ENCODE peak calls at places on chromosomes 5 and 9, in ten cellular contexts. One of them, this sample, is unnamed.

GRCh38 chr9:120921751-120922181 is 4.8 kb downstream of the TRAF1 start:
- DNase-seq in HEK293T: no peak
- DNase-seq in effector memory CD8-positive, alpha-beta T cell: no peak
- DNase-seq in NCI-H345: no peak
- DNase-seq in Caco-2: no peak
- DNase-seq in left lobe of liver: no peak
- DNase-seq in activated naive CD4-positive, alpha-beta T cell treated with anti-CD3 and anti-CD28 coated beads, Interleukin-2, amount 50 U/mL, for 16 hours: no peak
- DNase-seq in IMR-90: no peak
- DNase-seq in uterus: no peak
- DNase-seq in T-helper 1 cell: no peak
- DNase-seq in this sample: no peak

GRCh38 chr9:86668488-86668887 is 278.8 kb downstream of the GAS1 start:
- DNase-seq in HEK293T: no peak
- DNase-seq in effector memory CD8-positive, alpha-beta T cell: no peak
- DNase-seq in NCI-H345: no peak
- DNase-seq in Caco-2: no peak
- DNase-seq in left lobe of liver: no peak
- DNase-seq in activated naive CD4-positive, alpha-beta T cell treated with anti-CD3 and anti-CD28 coated beads, Interleukin-2, amount 50 U/mL, for 16 hours: no peak
- DNase-seq in IMR-90: peak; percentile 62
- DNase-seq in uterus: no peak
- DNase-seq in T-helper 1 cell: no peak
- DNase-seq in this sample: no peak

GRCh38 chr9:13144176-13144820 is 135.2 kb downstream of the MPDZ start:
- DNase-seq in HEK293T: no peak
- DNase-seq in effector memory CD8-positive, alpha-beta T cell: no peak
- DNase-seq in NCI-H345: no peak
- DNase-seq in Caco-2: no peak
- DNase-seq in left lobe of liver: no peak
- DNase-seq in activated naive CD4-positive, alpha-beta T cell treated with anti-CD3 and anti-CD28 coated beads, Interleukin-2, amount 50 U/mL, for 16 hours: no peak
- DNase-seq in IMR-90: no peak
- DNase-seq in uterus: no peak
- DNase-seq in T-helper 1 cell: no peak
- DNase-seq in this sample: no peak

GRCh38 chr5:95892784-95893354 is 68.8 kb downstream of the ELL2 start:
- DNase-seq in HEK293T: peak; percentile 44
- DNase-seq in effector memory CD8-positive, alpha-beta T cell: no peak
- DNase-seq in NCI-H345: no peak
- DNase-seq in Caco-2: peak; percentile 65
- DNase-seq in left lobe of liver: no peak
- DNase-seq in activated naive CD4-positive, alpha-beta T cell treated with anti-CD3 and anti-CD28 coated beads, Interleukin-2, amount 50 U/mL, for 16 hours: peak; percentile 26
- DNase-seq in IMR-90: no peak
- DNase-seq in uterus: no peak
- DNase-seq in T-helper 1 cell: no peak
- DNase-seq in this sample: no peak

GRCh38 chr9:128823362-128823902 is 5.1 kb downstream of the ENDOG start:
- DNase-seq in HEK293T: no peak
- DNase-seq in effector memory CD8-positive, alpha-beta T cell: no peak
- DNase-seq in NCI-H345: no peak
- DNase-seq in Caco-2: no peak
- DNase-seq in left lobe of liver: peak; percentile 61
- DNase-seq in activated naive CD4-positive, alpha-beta T cell treated with anti-CD3 and anti-CD28 coated beads, Interleukin-2, amount 50 U/mL, for 16 hours: no peak
- DNase-seq in IMR-90: no peak
- DNase-seq in uterus: no peak
- DNase-seq in T-helper 1 cell: no peak
- DNase-seq in this sample: no peak

GRCh38 chr5:178081571-178082244 is 31.6 kb upstream of the N4BP3 start:
- DNase-seq in HEK293T: no peak
- DNase-seq in effector memory CD8-positive, alpha-beta T cell: no peak
- DNase-seq in NCI-H345: no peak
- DNase-seq in Caco-2: no peak
- DNase-seq in left lobe of liver: no peak
- DNase-seq in activated naive CD4-positive, alpha-beta T cell treated with anti-CD3 and anti-CD28 coated beads, Interleukin-2, amount 50 U/mL, for 16 hours: no peak
- DNase-seq in IMR-90: no peak
- DNase-seq in uterus: no peak
- DNase-seq in T-helper 1 cell: no peak
- DNase-seq in this sample: no peak

GRCh38 chr5:133396187-133396621 is 216.1 kb downstream of the FSTL4 start:
- DNase-seq in HEK293T: no peak
- DNase-seq in effector memory CD8-positive, alpha-beta T cell: no peak
- DNase-seq in NCI-H345: no peak
- DNase-seq in Caco-2: no peak
- DNase-seq in left lobe of liver: peak; percentile 28
- DNase-seq in activated naive CD4-positive, alpha-beta T cell treated with anti-CD3 and anti-CD28 coated beads, Interleukin-2, amount 50 U/mL, for 16 hours: no peak
- DNase-seq in IMR-90: no peak
- DNase-seq in uterus: no peak
- DNase-seq in T-helper 1 cell: no peak
- DNase-seq in this sample: no peak

GRCh38 chr9:121945281-121945680 is 147.8 kb downstream of the TTLL11 start:
- DNase-seq in HEK293T: no peak
- DNase-seq in effector memory CD8-positive, alpha-beta T cell: no peak
- DNase-seq in NCI-H345: no peak
- DNase-seq in Caco-2: no peak
- DNase-seq in left lobe of liver: no peak
- DNase-seq in activated naive CD4-positive, alpha-beta T cell treated with anti-CD3 and anti-CD28 coated beads, Interleukin-2, amount 50 U/mL, for 16 hours: no peak
- DNase-seq in IMR-90: no peak
- DNase-seq in uterus: no peak
- DNase-seq in T-helper 1 cell: no peak
- DNase-seq in this sample: no peak

GRCh38 chr5:151664694-151665583 is 21.8 kb downstream of the SPARC start:
- DNase-seq in HEK293T: no peak
- DNase-seq in effector memory CD8-positive, alpha-beta T cell: no peak
- DNase-seq in NCI-H345: no peak
- DNase-seq in Caco-2: no peak
- DNase-seq in left lobe of liver: no peak
- DNase-seq in activated naive CD4-positive, alpha-beta T cell treated with anti-CD3 and anti-CD28 coated beads, Interleukin-2, amount 50 U/mL, for 16 hours: no peak
- DNase-seq in IMR-90: peak; percentile 91
- DNase-seq in uterus: peak; percentile 61
- DNase-seq in T-helper 1 cell: no peak
- DNase-seq in this sample: no peak

GRCh38 chr9:130243015-130243881 is 22.3 kb upstream of the HMCN2 start:
- DNase-seq in HEK293T: peak; percentile 81
- DNase-seq in effector memory CD8-positive, alpha-beta T cell: peak; percentile 81
- DNase-seq in NCI-H345: peak; percentile 72
- DNase-seq in Caco-2: peak; percentile 83
- DNase-seq in left lobe of liver: peak; percentile 87
- DNase-seq in activated naive CD4-positive, alpha-beta T cell treated with anti-CD3 and anti-CD28 coated beads, Interleukin-2, amount 50 U/mL, for 16 hours: peak; percentile 79
- DNase-seq in IMR-90: peak; percentile 25
- DNase-seq in uterus: peak; percentile 82
- DNase-seq in T-helper 1 cell: peak; percentile 52
- DNase-seq in this sample: no peak

GRCh38 chr5:25458628-25459027 is 813.9 kb upstream of the CDH10 start:
- DNase-seq in HEK293T: no peak
- DNase-seq in effector memory CD8-positive, alpha-beta T cell: no peak
- DNase-seq in NCI-H345: no peak
- DNase-seq in Caco-2: no peak
- DNase-seq in left lobe of liver: no peak
- DNase-seq in activated naive CD4-positive, alpha-beta T cell treated with anti-CD3 and anti-CD28 coated beads, Interleukin-2, amount 50 U/mL, for 16 hours: no peak
- DNase-seq in IMR-90: no peak
- DNase-seq in uterus: no peak
- DNase-seq in T-helper 1 cell: no peak
- DNase-seq in this sample: no peak